ENCODE peak calls at places on chromosomes 11 and 22, in eight cellular contexts. One of them, this sample, is unnamed.

GRCh38 chr11:132080121-132080520 is 709.7 kb downstream of the NTM start:
- DNase-seq in breast epithelium: no peak
- DNase-seq in right atrium auricular region: no peak
- DNase-seq in AG08396: no peak
- DNase-seq in stimulated activated naive B cell treated with anti-CD40 and anti-IgM and Interleukin-4, amounts not matched to agents 10 μg/mL and 1 μg/mL and 100 μg/mL, for 72 hours: no peak
- DNase-seq in NCI-H345: no peak
- DNase-seq in 8988T: no peak
- DNase-seq in renal cortical epithelial cell: no peak
- DNase-seq in this sample: no peak

GRCh38 chr11:118785362-118785761 is 5.6 kb downstream of the DDX6 start:
- DNase-seq in breast epithelium: no peak
- DNase-seq in right atrium auricular region: no peak
- DNase-seq in AG08396: no peak
- DNase-seq in stimulated activated naive B cell treated with anti-CD40 and anti-IgM and Interleukin-4, amounts not matched to agents 10 μg/mL and 1 μg/mL and 100 μg/mL, for 72 hours: no peak
- DNase-seq in NCI-H345: no peak
- DNase-seq in 8988T: no peak
- DNase-seq in renal cortical epithelial cell: no peak
- DNase-seq in this sample: no peak

GRCh38 chr11:34585870-34586654 is 34.8 kb upstream of the EHF start:
- DNase-seq in breast epithelium: no peak
- DNase-seq in right atrium auricular region: no peak
- DNase-seq in AG08396: peak; percentile 56
- DNase-seq in stimulated activated naive B cell treated with anti-CD40 and anti-IgM and Interleukin-4, amounts not matched to agents 10 μg/mL and 1 μg/mL and 100 μg/mL, for 72 hours: peak; percentile 48
- DNase-seq in NCI-H345: peak; percentile 41
- DNase-seq in 8988T: no peak
- DNase-seq in renal cortical epithelial cell: peak; percentile 81
- DNase-seq in this sample: no peak

GRCh38 chr11:10322830-10323792 is 18.2 kb downstream of the ADM start:
- DNase-seq in breast epithelium: peak; percentile 52
- DNase-seq in right atrium auricular region: peak; percentile 79
- DNase-seq in AG08396: peak; percentile 53
- DNase-seq in stimulated activated naive B cell treated with anti-CD40 and anti-IgM and Interleukin-4, amounts not matched to agents 10 μg/mL and 1 μg/mL and 100 μg/mL, for 72 hours: peak; percentile 45
- DNase-seq in NCI-H345: peak; percentile 59
- DNase-seq in 8988T: no peak
- DNase-seq in renal cortical epithelial cell: peak; percentile 84
- DNase-seq in this sample: no peak

GRCh38 chr11:12963789-12964536 is 45.2 kb upstream of the RASSF10 start:
- DNase-seq in breast epithelium: peak; percentile 53
- DNase-seq in right atrium auricular region: peak; percentile 70
- DNase-seq in AG08396: peak; percentile 81
- DNase-seq in stimulated activated naive B cell treated with anti-CD40 and anti-IgM and Interleukin-4, amounts not matched to agents 10 μg/mL and 1 μg/mL and 100 μg/mL, for 72 hours: peak; percentile 40
- DNase-seq in NCI-H345: peak; percentile 75
- DNase-seq in 8988T: peak; percentile 89
- DNase-seq in renal cortical epithelial cell: no peak
- DNase-seq in this sample: peak; percentile 48

GRCh38 chr22:27642104-27642800 is 159.3 kb downstream of the MN1 start:
- DNase-seq in breast epithelium: no peak
- DNase-seq in right atrium auricular region: no peak
- DNase-seq in AG08396: no peak
- DNase-seq in stimulated activated naive B cell treated with anti-CD40 and anti-IgM and Interleukin-4, amounts not matched to agents 10 μg/mL and 1 μg/mL and 100 μg/mL, for 72 hours: no peak
- DNase-seq in NCI-H345: no peak
- DNase-seq in 8988T: no peak
- DNase-seq in renal cortical epithelial cell: no peak
- DNase-seq in this sample: no peak

GRCh38 chr22:50243704-50244419 is 961 bp downstream of the TUBGCP6 start:
- DNase-seq in breast epithelium: no peak
- DNase-seq in right atrium auricular region: no peak
- DNase-seq in AG08396: no peak
- DNase-seq in stimulated activated naive B cell treated with anti-CD40 and anti-IgM and Interleukin-4, amounts not matched to agents 10 μg/mL and 1 μg/mL and 100 μg/mL, for 72 hours: no peak
- DNase-seq in NCI-H345: no peak
- DNase-seq in 8988T: no peak
- DNase-seq in renal cortical epithelial cell: peak; percentile 10
- DNase-seq in this sample: no peak

GRCh38 chr11:83008581-83008923 is 63.1 kb downstream of the RAB30 start:
- DNase-seq in breast epithelium: no peak
- DNase-seq in right atrium auricular region: no peak
- DNase-seq in AG08396: peak; percentile 45
- DNase-seq in stimulated activated naive B cell treated with anti-CD40 and anti-IgM and Interleukin-4, amounts not matched to agents 10 μg/mL and 1 μg/mL and 100 μg/mL, for 72 hours: no peak
- DNase-seq in NCI-H345: no peak
- DNase-seq in 8988T: no peak
- DNase-seq in renal cortical epithelial cell: peak; percentile 32
- DNase-seq in this sample: no peak

GRCh38 chr11:15926071-15926470 is 430.3 kb downstream of the SOX6 start:
- DNase-seq in breast epithelium: no peak
- DNase-seq in right atrium auricular region: no peak
- DNase-seq in AG08396: no peak
- DNase-seq in stimulated activated naive B cell treated with anti-CD40 and anti-IgM and Interleukin-4, amounts not matched to agents 10 μg/mL and 1 μg/mL and 100 μg/mL, for 72 hours: no peak
- DNase-seq in NCI-H345: no peak
- DNase-seq in 8988T: no peak
- DNase-seq in renal cortical epithelial cell: no peak
- DNase-seq in this sample: no peak

GRCh38 chr11:70026726-70027125 is 51.4 kb upstream of the ANO1 start:
- DNase-seq in breast epithelium: no peak
- DNase-seq in right atrium auricular region: no peak
- DNase-seq in AG08396: no peak
- DNase-seq in stimulated activated naive B cell treated with anti-CD40 and anti-IgM and Interleukin-4, amounts not matched to agents 10 μg/mL and 1 μg/mL and 100 μg/mL, for 72 hours: no peak
- DNase-seq in NCI-H345: no peak
- DNase-seq in 8988T: no peak
- DNase-seq in renal cortical epithelial cell: no peak
- DNase-seq in this sample: no peak

GRCh38 chr11:68584097-68584496 is 100.2 kb upstream of the GAL start:
- DNase-seq in breast epithelium: no peak
- DNase-seq in right atrium auricular region: no peak
- DNase-seq in AG08396: peak; percentile 12
- DNase-seq in stimulated activated naive B cell treated with anti-CD40 and anti-IgM and Interleukin-4, amounts not matched to agents 10 μg/mL and 1 μg/mL and 100 μg/mL, for 72 hours: peak; percentile 23
- DNase-seq in NCI-H345: no peak
- DNase-seq in 8988T: peak; percentile 31
- DNase-seq in renal cortical epithelial cell: no peak
- DNase-seq in this sample: peak; percentile 39

GRCh38 chr11:61949169-61950034 is 749 bp upstream of the BEST1 start:
- DNase-seq in breast epithelium: peak; percentile 66
- DNase-seq in right atrium auricular region: peak; percentile 95
- DNase-seq in AG08396: peak; percentile 94
- DNase-seq in stimulated activated naive B cell treated with anti-CD40 and anti-IgM and Interleukin-4, amounts not matched to agents 10 μg/mL and 1 μg/mL and 100 μg/mL, for 72 hours: no peak
- DNase-seq in NCI-H345: peak; percentile 95
- DNase-seq in 8988T: peak; percentile 59
- DNase-seq in renal cortical epithelial cell: no peak
- DNase-seq in this sample: no peak

GRCh38 chr11:21429401-21429800 is 760.0 kb downstream of the NELL1 start:
- DNase-seq in breast epithelium: no peak
- DNase-seq in right atrium auricular region: no peak
- DNase-seq in AG08396: no peak
- DNase-seq in stimulated activated naive B cell treated with anti-CD40 and anti-IgM and Interleukin-4, amounts not matched to agents 10 μg/mL and 1 μg/mL and 100 μg/mL, for 72 hours: no peak
- DNase-seq in NCI-H345: no peak
- DNase-seq in 8988T: no peak
- DNase-seq in renal cortical epithelial cell: no peak
- DNase-seq in this sample: no peak

GRCh38 chr11:65429069-65429681 is 6.6 kb downstream of the NEAT1 start:
- DNase-seq in breast epithelium: no peak
- DNase-seq in right atrium auricular region: peak; percentile 61
- DNase-seq in AG08396: peak; percentile 3
- DNase-seq in stimulated activated naive B cell treated with anti-CD40 and anti-IgM and Interleukin-4, amounts not matched to agents 10 μg/mL and 1 μg/mL and 100 μg/mL, for 72 hours: no peak
- DNase-seq in NCI-H345: no peak
- DNase-seq in 8988T: no peak
- DNase-seq in renal cortical epithelial cell: peak; percentile 84
- DNase-seq in this sample: no peak

GRCh38 chr11:100445231-100445735 is 241.8 kb upstream of the ARHGAP42 start:
- DNase-seq in breast epithelium: no peak
- DNase-seq in right atrium auricular region: no peak
- DNase-seq in AG08396: no peak
- DNase-seq in stimulated activated naive B cell treated with anti-CD40 and anti-IgM and Interleukin-4, amounts not matched to agents 10 μg/mL and 1 μg/mL and 100 μg/mL, for 72 hours: no peak
- DNase-seq in NCI-H345: peak; percentile 83
- DNase-seq in 8988T: no peak
- DNase-seq in renal cortical epithelial cell: peak; percentile 13
- DNase-seq in this sample: no peak

GRCh38 chr11:131408011-131408640 is 37.7 kb downstream of the NTM start:
- DNase-seq in breast epithelium: no peak
- DNase-seq in right atrium auricular region: peak; percentile 51
- DNase-seq in AG08396: peak; percentile 45
- DNase-seq in stimulated activated naive B cell treated with anti-CD40 and anti-IgM and Interleukin-4, amounts not matched to agents 10 μg/mL and 1 μg/mL and 100 μg/mL, for 72 hours: no peak
- DNase-seq in NCI-H345: no peak
- DNase-seq in 8988T: no peak
- DNase-seq in renal cortical epithelial cell: peak; percentile 13
- DNase-seq in this sample: no peak

GRCh38 chr11:27362749-27363575 is at the start of gene CCDC34:
- DNase-seq in breast epithelium: peak; percentile 87
- DNase-seq in right atrium auricular region: peak; percentile 91
- DNase-seq in AG08396: peak; percentile 97
- DNase-seq in stimulated activated naive B cell treated with anti-CD40 and anti-IgM and Interleukin-4, amounts not matched to agents 10 μg/mL and 1 μg/mL and 100 μg/mL, for 72 hours: peak; percentile 87
- DNase-seq in NCI-H345: peak; percentile 97
- DNase-seq in 8988T: peak; percentile 76
- DNase-seq in renal cortical epithelial cell: peak; percentile 74
- DNase-seq in this sample: peak; percentile 76

GRCh38 chr11:65204646-65205601 is 23.2 kb downstream of the CAPN1 start:
- DNase-seq in breast epithelium: no peak
- DNase-seq in right atrium auricular region: no peak
- DNase-seq in AG08396: peak; percentile 75
- DNase-seq in stimulated activated naive B cell treated with anti-CD40 and anti-IgM and Interleukin-4, amounts not matched to agents 10 μg/mL and 1 μg/mL and 100 μg/mL, for 72 hours: no peak
- DNase-seq in NCI-H345: peak; percentile 7
- DNase-seq in 8988T: peak; percentile 90
- DNase-seq in renal cortical epithelial cell: peak; percentile 11
- DNase-seq in this sample: peak; percentile 38

GRCh38 chr11:45332486-45332934 is 46.4 kb upstream of the SYT13 start:
- DNase-seq in breast epithelium: no peak
- DNase-seq in right atrium auricular region: no peak
- DNase-seq in AG08396: peak; percentile 65
- DNase-seq in stimulated activated naive B cell treated with anti-CD40 and anti-IgM and Interleukin-4, amounts not matched to agents 10 μg/mL and 1 μg/mL and 100 μg/mL, for 72 hours: no peak
- DNase-seq in NCI-H345: peak; percentile 55
- DNase-seq in 8988T: peak; percentile 62
- DNase-seq in renal cortical epithelial cell: peak; percentile 35
- DNase-seq in this sample: no peak

GRCh38 chr11:57638005-57638760 is 11.5 kb downstream of the YPEL4 start:
- DNase-seq in breast epithelium: peak; percentile 80
- DNase-seq in right atrium auricular region: peak; percentile 82
- DNase-seq in AG08396: peak; percentile 97
- DNase-seq in stimulated activated naive B cell treated with anti-CD40 and anti-IgM and Interleukin-4, amounts not matched to agents 10 μg/mL and 1 μg/mL and 100 μg/mL, for 72 hours: no peak
- DNase-seq in NCI-H345: peak; percentile 84
- DNase-seq in 8988T: peak; percentile 99
- DNase-seq in renal cortical epithelial cell: peak; percentile 81
- DNase-seq in this sample: no peak